ENCODE peak calls at places on chromosomes 6 and 20, in ten cellular contexts. One of them, this sample, is unnamed.

GRCh38 chr6:161246725-161247124 is 27.1 kb downstream of the AGPAT4 start:
- DNase-seq in A549: no peak
- DNase-seq in HepG2: no peak
- DNase-seq in suprapubic skin: no peak
- DNase-seq in transverse colon: no peak
- DNase-seq in sigmoid colon: no peak
- DNase-seq in K562: no peak
- DNase-seq in ovary: no peak
- DNase-seq in tibial nerve: no peak
- DNase-seq in stomach: no peak
- DNase-seq in this sample: no peak

GRCh38 chr6:131039345-131039680 is 23.7 kb downstream of the EPB41L2 start:
- DNase-seq in transverse colon: no peak
- DNase-seq in HepG2: no peak
- DNase-seq in suprapubic skin: no peak
- DNase-seq in K562: no peak
- DNase-seq in tibial nerve: no peak
- DNase-seq in A549: no peak
- DNase-seq in ovary: no peak
- DNase-seq in sigmoid colon: no peak
- DNase-seq in stomach: no peak
- DNase-seq in this sample: no peak

GRCh38 chr6:126015869-126016268 is 29.5 kb downstream of the TRMT11 start:
- DNase-seq in transverse colon: no peak
- DNase-seq in ovary: no peak
- DNase-seq in stomach: no peak
- DNase-seq in tibial nerve: no peak
- DNase-seq in suprapubic skin: no peak
- DNase-seq in K562: no peak
- DNase-seq in sigmoid colon: no peak
- DNase-seq in A549: no peak
- DNase-seq in HepG2: no peak
- DNase-seq in this sample: no peak

GRCh38 chr6:80789912-80790635 is 683.6 kb downstream of the BCKDHB start:
- DNase-seq in stomach: no peak
- DNase-seq in A549: no peak
- DNase-seq in tibial nerve: peak
- DNase-seq in HepG2: no peak
- DNase-seq in sigmoid colon: no peak
- DNase-seq in transverse colon: no peak
- DNase-seq in suprapubic skin: no peak
- DNase-seq in ovary: no peak
- DNase-seq in K562: no peak
- DNase-seq in this sample: no peak

GRCh38 chr6:33140556-33140955 is 51.7 kb downstream of the COL11A2 start:
- DNase-seq in transverse colon: no peak
- DNase-seq in stomach: no peak
- DNase-seq in suprapubic skin: no peak
- DNase-seq in sigmoid colon: no peak
- DNase-seq in HepG2: no peak
- DNase-seq in tibial nerve: no peak
- DNase-seq in ovary: no peak
- DNase-seq in K562: no peak
- DNase-seq in A549: no peak
- DNase-seq in this sample: no peak

GRCh38 chr6:89368107-89368506 is 15.6 kb upstream of the UBE2J1 start:
- DNase-seq in sigmoid colon: peak
- DNase-seq in HepG2: peak
- DNase-seq in K562: peak
- DNase-seq in tibial nerve: peak
- DNase-seq in ovary: peak
- DNase-seq in transverse colon: peak
- DNase-seq in suprapubic skin: no peak
- DNase-seq in A549: peak
- DNase-seq in stomach: peak
- DNase-seq in this sample: peak

GRCh38 chr20:20630551-20630950 is 81.9 kb downstream of the RALGAPA2 start:
- DNase-seq in transverse colon: no peak
- DNase-seq in A549: no peak
- DNase-seq in ovary: no peak
- DNase-seq in sigmoid colon: no peak
- DNase-seq in suprapubic skin: no peak
- DNase-seq in stomach: no peak
- DNase-seq in tibial nerve: no peak
- DNase-seq in HepG2: no peak
- DNase-seq in K562: no peak
- DNase-seq in this sample: no peak

GRCh38 chr6:128519132-128519930 is 1.1 kb downstream of the PTPRK start:
- DNase-seq in HepG2: peak
- DNase-seq in transverse colon: peak
- DNase-seq in sigmoid colon: peak
- DNase-seq in ovary: peak
- DNase-seq in stomach: peak
- DNase-seq in suprapubic skin: no peak
- DNase-seq in tibial nerve: no peak
- DNase-seq in A549: peak
- DNase-seq in K562: no peak
- DNase-seq in this sample: peak

DNA sequence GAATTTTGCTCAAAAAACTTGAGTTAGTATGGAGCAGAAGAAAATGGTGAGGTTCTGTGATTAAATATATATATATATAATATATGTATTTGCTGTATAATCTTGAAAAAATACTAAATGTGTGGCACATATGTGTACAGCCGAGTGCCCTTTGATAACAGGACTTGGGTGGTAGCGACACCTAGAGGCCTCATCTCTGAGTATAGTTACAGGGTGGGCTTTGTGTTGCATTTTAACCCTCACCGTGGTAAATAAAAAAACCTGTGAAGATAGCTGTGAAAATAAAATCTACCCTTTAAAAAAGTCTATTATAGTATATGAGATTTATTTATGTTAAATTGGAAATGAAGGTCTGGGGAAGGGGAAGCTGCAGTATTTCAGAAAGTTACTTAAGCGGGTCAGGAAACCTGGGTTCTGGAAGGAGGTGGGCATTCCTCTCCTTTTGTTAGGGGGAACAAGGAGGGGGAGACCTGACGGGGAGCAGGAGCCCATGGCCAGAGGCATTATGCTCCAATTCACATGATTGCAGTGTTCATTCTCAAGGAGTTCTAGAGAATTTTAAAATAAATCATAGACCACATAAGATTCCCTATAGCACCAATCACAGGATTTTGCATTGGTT is 82.7 kb downstream of the SH3BGRL2 start:
- DNase-seq in sigmoid colon: no peak
- DNase-seq in K562: peak
- DNase-seq in stomach: peak
- DNase-seq in HepG2: peak
- DNase-seq in tibial nerve: peak
- DNase-seq in transverse colon: peak
- DNase-seq in ovary: peak
- DNase-seq in suprapubic skin: no peak
- DNase-seq in A549: peak
- DNase-seq in this sample: no peak
- TF ChIP-seq EP300 in sigmoid colon: no peak
- TF ChIP-seq EP300 in K562: no peak
- TF ChIP-seq EP300 in stomach: no peak
- TF ChIP-seq EP300 in HepG2: no peak
- TF ChIP-seq EP300 in tibial nerve: no peak
- TF ChIP-seq EP300 in transverse colon: no peak
- TF ChIP-seq EP300 in ovary: no peak
- TF ChIP-seq EP300 in suprapubic skin: no peak
- TF ChIP-seq EP300 in A549: no peak
- TF ChIP-seq EP300 in this sample: no peak

DNA sequence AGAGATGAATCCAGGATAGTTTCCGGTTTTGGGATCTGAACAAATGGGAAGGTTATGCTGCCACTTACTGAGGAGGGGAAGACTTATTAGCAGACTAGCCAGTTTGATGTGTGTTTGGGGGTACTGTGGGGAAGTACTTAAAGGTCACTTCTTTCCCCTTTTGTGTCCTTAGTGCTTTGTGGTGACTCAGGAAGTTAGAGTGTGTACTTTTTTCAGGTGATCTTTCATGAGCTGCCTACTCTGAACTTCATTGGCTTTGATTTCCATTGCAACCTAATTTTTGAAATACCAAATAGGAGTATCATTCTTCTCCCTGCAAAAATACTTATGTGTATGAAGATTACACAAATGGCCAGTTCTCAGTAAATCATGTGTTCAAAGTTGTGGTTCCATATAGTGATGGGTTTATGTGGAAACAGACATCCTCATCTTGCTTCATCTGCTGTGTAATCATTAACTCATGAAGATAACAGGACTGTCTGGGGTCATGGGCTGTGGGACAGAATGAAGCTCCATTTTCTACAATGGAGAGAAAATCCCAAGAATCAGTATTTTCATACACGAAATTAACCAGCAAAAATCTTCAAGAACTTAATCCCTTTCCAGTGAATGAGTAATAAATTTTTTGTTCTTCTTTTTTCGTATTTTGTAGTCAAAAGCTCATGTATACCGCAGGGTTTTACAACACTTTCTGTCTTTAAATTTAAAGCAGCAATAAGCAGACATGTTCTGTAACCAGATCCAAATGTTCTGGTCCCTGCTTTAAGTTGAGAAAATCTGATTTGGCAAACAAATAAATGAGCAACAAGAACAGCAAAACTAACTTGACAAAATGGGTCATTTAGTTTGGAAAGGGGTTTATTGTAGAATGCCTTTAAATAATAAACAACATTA is 272.2 kb upstream of the FLRT3 start:
- DNase-seq in ovary: no peak
- DNase-seq in K562: no peak
- DNase-seq in tibial nerve: no peak
- DNase-seq in HepG2: peak
- DNase-seq in sigmoid colon: no peak
- DNase-seq in stomach: no peak
- DNase-seq in suprapubic skin: no peak
- DNase-seq in A549: no peak
- DNase-seq in transverse colon: no peak
- DNase-seq in this sample: no peak
- TF ChIP-seq EP300 in ovary: no peak
- TF ChIP-seq EP300 in K562: no peak
- TF ChIP-seq EP300 in tibial nerve: no peak
- TF ChIP-seq EP300 in HepG2: peak
- TF ChIP-seq EP300 in sigmoid colon: no peak
- TF ChIP-seq EP300 in stomach: no peak
- TF ChIP-seq EP300 in suprapubic skin: no peak
- TF ChIP-seq EP300 in A549: no peak
- TF ChIP-seq EP300 in transverse colon: no peak
- TF ChIP-seq EP300 in this sample: no peak

GRCh38 chr20:33863440-33864323 is 52.5 kb downstream of the CHMP4B start:
- DNase-seq in HepG2: no peak
- DNase-seq in transverse colon: peak
- DNase-seq in ovary: no peak
- DNase-seq in tibial nerve: no peak
- DNase-seq in A549: no peak
- DNase-seq in sigmoid colon: no peak
- DNase-seq in stomach: no peak
- DNase-seq in suprapubic skin: no peak
- DNase-seq in K562: no peak
- DNase-seq in this sample: no peak

GRCh38 chr20:33864324-33864963 is 53.3 kb downstream of the CHMP4B start:
- DNase-seq in transverse colon: no peak
- DNase-seq in stomach: no peak
- DNase-seq in tibial nerve: no peak
- DNase-seq in A549: no peak
- DNase-seq in ovary: no peak
- DNase-seq in K562: no peak
- DNase-seq in sigmoid colon: no peak
- DNase-seq in suprapubic skin: no peak
- DNase-seq in HepG2: no peak
- DNase-seq in this sample: no peak

GRCh38 chr20:33865761-33866160 is 54.6 kb downstream of the CHMP4B start:
- DNase-seq in A549: no peak
- DNase-seq in K562: no peak
- DNase-seq in suprapubic skin: no peak
- DNase-seq in HepG2: no peak
- DNase-seq in sigmoid colon: no peak
- DNase-seq in stomach: no peak
- DNase-seq in tibial nerve: no peak
- DNase-seq in transverse colon: no peak
- DNase-seq in ovary: no peak
- DNase-seq in this sample: no peak

GRCh38 chr20:33861458-33861857 is 50.3 kb downstream of the CHMP4B start:
- DNase-seq in A549: no peak
- DNase-seq in HepG2: no peak
- DNase-seq in ovary: no peak
- DNase-seq in sigmoid colon: no peak
- DNase-seq in stomach: no peak
- DNase-seq in suprapubic skin: no peak
- DNase-seq in transverse colon: no peak
- DNase-seq in K562: no peak
- DNase-seq in tibial nerve: no peak
- DNase-seq in this sample: no peak

DNA sequence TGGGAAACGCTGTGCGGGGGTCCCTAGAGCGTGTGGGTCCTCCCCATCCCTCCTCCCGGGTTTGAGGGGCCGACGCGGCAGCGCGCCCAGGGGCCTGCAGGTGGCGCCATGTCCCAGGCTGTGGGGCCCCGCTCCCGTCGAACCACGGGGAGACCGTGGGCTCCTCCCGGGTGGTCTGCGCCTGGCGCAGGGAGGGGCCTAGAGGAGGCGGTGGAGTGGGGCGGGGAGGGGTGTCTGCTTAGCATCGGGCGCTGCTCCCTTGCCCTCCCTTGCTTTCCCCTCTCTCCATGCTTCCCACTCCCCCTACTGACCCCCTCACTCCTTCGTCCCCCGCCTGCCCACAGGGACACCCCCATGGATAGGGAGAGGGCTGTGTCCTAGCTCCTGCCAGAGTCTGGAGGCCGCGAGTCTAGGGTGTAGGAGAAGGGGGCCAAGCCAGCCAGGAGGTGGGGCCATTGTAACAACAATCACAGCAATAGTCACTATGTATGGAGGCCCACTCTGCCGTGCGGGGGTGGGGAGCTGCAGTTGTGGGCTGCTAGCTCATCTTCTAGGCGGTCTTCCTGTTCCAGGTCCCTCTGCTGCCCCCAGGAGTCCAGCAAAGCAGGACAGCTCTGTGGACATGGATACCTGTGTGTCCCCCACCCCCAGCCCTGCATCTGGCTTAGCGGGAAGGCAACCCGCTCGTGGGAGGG is 51.7 kb downstream of the CHMP4B start:
- DNase-seq in transverse colon: peak
- DNase-seq in A549: peak
- DNase-seq in sigmoid colon: peak
- DNase-seq in ovary: peak
- DNase-seq in stomach: peak
- DNase-seq in K562: peak
- DNase-seq in suprapubic skin: no peak
- DNase-seq in HepG2: peak
- DNase-seq in tibial nerve: peak
- DNase-seq in this sample: peak
- TF ChIP-seq EP300 in transverse colon: no peak
- TF ChIP-seq EP300 in A549: no peak
- TF ChIP-seq EP300 in sigmoid colon: no peak
- TF ChIP-seq EP300 in ovary: no peak
- TF ChIP-seq EP300 in stomach: no peak
- TF ChIP-seq EP300 in K562: no peak
- TF ChIP-seq EP300 in suprapubic skin: no peak
- TF ChIP-seq EP300 in HepG2: no peak
- TF ChIP-seq EP300 in tibial nerve: no peak
- TF ChIP-seq EP300 in this sample: no peak

DNA sequence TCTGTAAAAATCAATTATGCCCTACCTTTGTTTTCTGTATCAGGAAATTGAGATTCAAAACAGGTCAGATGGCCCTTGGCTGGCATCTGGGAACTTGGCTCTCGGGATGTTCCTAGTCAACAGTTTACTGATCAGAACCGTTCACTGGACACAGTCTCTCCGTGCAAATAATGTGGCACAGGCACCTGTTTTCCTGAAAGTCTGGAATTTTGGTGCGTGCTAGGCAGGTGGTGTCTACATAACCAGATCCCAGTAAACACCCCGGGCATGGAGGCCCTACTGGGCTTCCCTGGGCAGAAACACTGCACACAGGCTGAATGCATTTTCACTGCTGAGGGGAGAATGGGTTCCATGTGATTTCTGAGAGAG is 7.5 kb downstream of the SNHG17 start:
- DNase-seq in stomach: no peak
- DNase-seq in transverse colon: no peak
- DNase-seq in ovary: no peak
- DNase-seq in sigmoid colon: no peak
- DNase-seq in HepG2: no peak
- DNase-seq in K562: no peak
- DNase-seq in tibial nerve: no peak
- DNase-seq in suprapubic skin: no peak
- DNase-seq in A549: no peak
- DNase-seq in this sample: no peak
- TF ChIP-seq EP300 in stomach: no peak
- TF ChIP-seq EP300 in transverse colon: no peak
- TF ChIP-seq EP300 in ovary: no peak
- TF ChIP-seq EP300 in sigmoid colon: no peak
- TF ChIP-seq EP300 in HepG2: no peak
- TF ChIP-seq EP300 in K562: no peak
- TF ChIP-seq EP300 in tibial nerve: no peak
- TF ChIP-seq EP300 in suprapubic skin: no peak
- TF ChIP-seq EP300 in A549: no peak
- TF ChIP-seq EP300 in this sample: no peak

This sample was measured in upper lobe of left lung.